ENCODE peak calls at places on chromosomes 2 and 18, in five cellular contexts. One of them, this sample, is unnamed.
A peak's percentile ranks its signal among the peaks of the same experiment; 100 is the strongest.

GRCh38 chr18:12411456-12411855 is 3.7 kb downstream of the PRELID3A start:
- DNase-seq in AG10803: no peak
- DNase-seq in prostate gland: no peak
- DNase-seq in stimulated activated CD8-positive, alpha-beta memory T cell treated with anti-CD3 and anti-CD28 coated beads, Interleukin-2, amount 100 ng/mL, for 48 hours: no peak
- DNase-seq in epithelial cell of esophagus: no peak
- DNase-seq in this sample: no peak

GRCh38 chr2:176534798-176535479 is 265.7 kb downstream of the MTX2 start:
- DNase-seq in epithelial cell of esophagus: peak; percentile 60
- DNase-seq in prostate gland: peak; percentile 19
- DNase-seq in AG10803: peak; percentile 93
- DNase-seq in stimulated activated CD8-positive, alpha-beta memory T cell treated with anti-CD3 and anti-CD28 coated beads, Interleukin-2, amount 100 ng/mL, for 48 hours: no peak
- DNase-seq in this sample: no peak

GRCh38 chr18:7896164-7896563 is 329.0 kb downstream of the PTPRM start:
- DNase-seq in prostate gland: no peak
- DNase-seq in epithelial cell of esophagus: peak; percentile 24
- DNase-seq in AG10803: no peak
- DNase-seq in stimulated activated CD8-positive, alpha-beta memory T cell treated with anti-CD3 and anti-CD28 coated beads, Interleukin-2, amount 100 ng/mL, for 48 hours: no peak
- DNase-seq in this sample: no peak

GRCh38 chr2:128395640-128396499 is 77.2 kb upstream of the HS6ST1 start:
- DNase-seq in AG10803: no peak
- DNase-seq in epithelial cell of esophagus: peak; percentile 80
- DNase-seq in stimulated activated CD8-positive, alpha-beta memory T cell treated with anti-CD3 and anti-CD28 coated beads, Interleukin-2, amount 100 ng/mL, for 48 hours: no peak
- DNase-seq in prostate gland: no peak
- DNase-seq in this sample: no peak

GRCh38 chr2:231037202-231037730 is at the start of gene C2orf72:
- DNase-seq in stimulated activated CD8-positive, alpha-beta memory T cell treated with anti-CD3 and anti-CD28 coated beads, Interleukin-2, amount 100 ng/mL, for 48 hours: no peak
- DNase-seq in AG10803: no peak
- DNase-seq in epithelial cell of esophagus: no peak
- DNase-seq in prostate gland: no peak
- DNase-seq in this sample: no peak

GRCh38 chr2:180012523-180012922 is 5.4 kb upstream of the CWC22 start:
- DNase-seq in AG10803: peak; percentile 70
- DNase-seq in stimulated activated CD8-positive, alpha-beta memory T cell treated with anti-CD3 and anti-CD28 coated beads, Interleukin-2, amount 100 ng/mL, for 48 hours: no peak
- DNase-seq in epithelial cell of esophagus: peak; percentile 93
- DNase-seq in prostate gland: no peak
- DNase-seq in this sample: no peak

GRCh38 chr2:400988-401679 is 113.2 kb upstream of the ALKAL2 start:
- DNase-seq in epithelial cell of esophagus: no peak
- DNase-seq in stimulated activated CD8-positive, alpha-beta memory T cell treated with anti-CD3 and anti-CD28 coated beads, Interleukin-2, amount 100 ng/mL, for 48 hours: no peak
- DNase-seq in prostate gland: no peak
- DNase-seq in AG10803: no peak
- DNase-seq in this sample: no peak

GRCh38 chr2:201928363-201928762 is 105.3 kb upstream of the FZD7 start:
- DNase-seq in stimulated activated CD8-positive, alpha-beta memory T cell treated with anti-CD3 and anti-CD28 coated beads, Interleukin-2, amount 100 ng/mL, for 48 hours: no peak
- DNase-seq in epithelial cell of esophagus: no peak
- DNase-seq in prostate gland: no peak
- DNase-seq in AG10803: no peak
- DNase-seq in this sample: no peak

GRCh38 chr2:42224422-42225067 is 55.4 kb downstream of the EML4 start:
- DNase-seq in epithelial cell of esophagus: no peak
- DNase-seq in AG10803: no peak
- DNase-seq in stimulated activated CD8-positive, alpha-beta memory T cell treated with anti-CD3 and anti-CD28 coated beads, Interleukin-2, amount 100 ng/mL, for 48 hours: no peak
- DNase-seq in prostate gland: no peak
- DNase-seq in this sample: no peak

GRCh38 chr2:105802587-105802986 is 57.9 kb downstream of the NCK2 start:
- DNase-seq in epithelial cell of esophagus: peak; percentile 53
- DNase-seq in AG10803: no peak
- DNase-seq in prostate gland: no peak
- DNase-seq in stimulated activated CD8-positive, alpha-beta memory T cell treated with anti-CD3 and anti-CD28 coated beads, Interleukin-2, amount 100 ng/mL, for 48 hours: no peak
- DNase-seq in this sample: peak; percentile 41

GRCh38 chr18:62585274-62586147 is 62.7 kb downstream of the ZCCHC2 start:
- DNase-seq in epithelial cell of esophagus: no peak
- DNase-seq in stimulated activated CD8-positive, alpha-beta memory T cell treated with anti-CD3 and anti-CD28 coated beads, Interleukin-2, amount 100 ng/mL, for 48 hours: peak; percentile 33
- DNase-seq in prostate gland: no peak
- DNase-seq in AG10803: no peak
- DNase-seq in this sample: no peak

GRCh38 chr2:238847841-238848565 is at the start of gene TWIST2:
- DNase-seq in stimulated activated CD8-positive, alpha-beta memory T cell treated with anti-CD3 and anti-CD28 coated beads, Interleukin-2, amount 100 ng/mL, for 48 hours: no peak
- DNase-seq in prostate gland: peak; percentile 73
- DNase-seq in AG10803: peak; percentile 98
- DNase-seq in epithelial cell of esophagus: peak; percentile 81
- DNase-seq in this sample: no peak

GRCh38 chr2:54628957-54629356 is 94.5 kb upstream of the EML6 start:
- DNase-seq in epithelial cell of esophagus: no peak
- DNase-seq in stimulated activated CD8-positive, alpha-beta memory T cell treated with anti-CD3 and anti-CD28 coated beads, Interleukin-2, amount 100 ng/mL, for 48 hours: no peak
- DNase-seq in AG10803: no peak
- DNase-seq in prostate gland: no peak
- DNase-seq in this sample: no peak

This sample was measured in activated B cell treated with CpG ODN at 0.5 μM for 24 hours.